ENCODE peak calls at places on chromosomes 4 and X, in six cellular contexts. V, T, D, L, W and Q are unnamed samples.

GRCh38 chrX:27883468-27884092 is 75.8 kb downstream of the MAGEB10 start:
- DNase-seq in T (no peak), W (no peak), L (peak; percentile 63), V (no peak), D (no peak), Q (no peak)

GRCh38 chrX:41445171-41445570 is 2.0 kb upstream of the NYX start:
- DNase-seq in D (no peak), T (no peak), V (no peak), L (no peak), W (no peak), Q (no peak)

GRCh38 chrX:123738378-123738955 is 5.6 kb upstream of the THOC2 start:
- DNase-seq in W (no peak), L (no peak), V (no peak), D (no peak), T (no peak), Q (no peak)

GRCh38 chr4:170884965-170885583 is 795.3 kb upstream of the AADAT start:
- DNase-seq in T (no peak), D (no peak), L (no peak), W (no peak), V (no peak), Q (no peak)

GRCh38 chrX:150934453-150934852 is 36.0 kb upstream of the CD99L2 start:
- DNase-seq in T (no peak), V (peak; percentile 2), L (peak; percentile 28), D (peak; percentile 57), W (peak; percentile 31), Q (peak; percentile 58)

GRCh38 chr4:159765402-159765801 is 662.5 kb downstream of the RAPGEF2 start:
- DNase-seq in L (no peak), W (peak; percentile 20), T (no peak), D (no peak), V (no peak), Q (no peak)

GRCh38 chrX:110218591-110218990 is 99.3 kb downstream of the AMMECR1 start:
- DNase-seq in L (no peak), T (no peak), D (peak; percentile 83), W (peak; percentile 91), V (no peak), Q (no peak)

GRCh38 chr4:107258359-107258758 is 222.2 kb upstream of the DKK2 start:
- DNase-seq in W (peak; percentile 72), L (no peak), D (peak; percentile 80), V (no peak), T (no peak), Q (peak; percentile 54)

GRCh38 chrX:11185861-11186260 is 74.7 kb downstream of the HCCS start:
- DNase-seq in D (no peak), W (no peak), V (no peak), L (no peak), T (no peak), Q (no peak)

GRCh38 chrX:152450076-152450475 is 1.0 kb downstream of the GABRA3 start:
- DNase-seq in D (no peak), V (no peak), W (no peak), T (no peak), L (no peak), Q (no peak)

GRCh38 chr4:33386761-33387160 is 2666.6 kb downstream of the PCDH7 start:
- DNase-seq in D (no peak), L (no peak), V (no peak), T (no peak), W (peak; percentile 35), Q (no peak)

GRCh38 chr4:1763070-1763549 is 30.0 kb upstream of the FGFR3 start:
- DNase-seq in V (no peak), W (no peak), L (no peak), D (no peak), T (no peak), Q (no peak)

GRCh38 chr4:992297-993110 is 700 bp downstream of the SLC26A1 start:
- DNase-seq in V (no peak), L (no peak), T (no peak), W (no peak), D (no peak), Q (no peak)

GRCh38 chr4:33060873-33061542 is 2340.8 kb downstream of the PCDH7 start:
- DNase-seq in D (peak; percentile 31), V (peak; percentile 3), T (no peak), L (peak; percentile 84), W (peak; percentile 70), Q (peak; percentile 37)

GRCh38 chr4:69800599-69800998 is 40.2 kb upstream of the SULT1B1 start:
- DNase-seq in W (peak; percentile 82), L (no peak), T (no peak), D (peak; percentile 73), V (no peak), Q (no peak)
- TF ChIP-seq CTCF in W (peak; percentile 8), L (no peak), T (no peak), D (no peak), V (no peak), Q (no peak)

GRCh38 chrX:155216179-155216939 is at the start of gene VBP1:
- DNase-seq in L (peak; percentile 94), W (peak; percentile 96), D (peak; percentile 94), V (peak; percentile 92), T (peak; percentile 81), Q (peak; percentile 94)
- TF ChIP-seq CTCF in L (peak; percentile 54), W (peak; percentile 38), D (peak; percentile 53), V (peak; percentile 26), T (peak; percentile 49), Q (peak; percentile 72)

GRCh38 chr4:80033581-80033980 is 39.4 kb downstream of the ANTXR2 start:
- DNase-seq in D (no peak), W (no peak), V (no peak), L (no peak), T (no peak), Q (no peak)
- TF ChIP-seq CTCF in D (peak; percentile 25), W (no peak), V (no peak), L (peak; percentile 20), T (no peak), Q (peak; percentile 52)

DNA sequence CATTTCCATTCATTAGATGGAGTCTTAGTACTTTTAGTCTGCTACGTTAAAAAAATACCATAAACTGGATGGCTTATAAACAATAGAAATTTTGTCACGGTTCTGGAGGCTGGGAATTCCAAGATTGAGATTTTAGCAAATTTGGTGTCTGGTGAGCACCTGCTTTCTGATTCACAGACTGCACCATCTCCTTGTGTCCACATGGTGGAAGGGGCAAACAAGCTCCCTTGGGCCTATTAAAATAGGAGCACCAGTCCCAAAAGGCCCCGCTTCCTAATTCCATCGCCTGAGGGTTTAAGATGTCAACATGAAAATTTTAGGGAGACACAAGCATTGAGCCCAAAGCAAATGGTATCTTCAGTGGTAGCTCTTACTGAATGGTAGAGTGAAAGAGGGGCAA is 120.5 kb upstream of the MAP9 start:
- DNase-seq in T (no peak), V (no peak), W (no peak), L (no peak), D (no peak), Q (no peak)
- TF ChIP-seq CTCF in T (no peak), V (no peak), W (no peak), L (peak; percentile 15), D (no peak), Q (no peak)

GRCh38 chrX:114500622-114501021 is 83.3 kb upstream of the HTR2C start:
- DNase-seq in W (no peak), D (no peak), T (no peak), L (no peak), V (no peak), Q (no peak)
- TF ChIP-seq CTCF in W (no peak), D (no peak), T (no peak), L (peak; percentile 31), V (no peak), Q (no peak)

GRCh38 chr4:89549907-89550306 is 242.3 kb upstream of the GPRIN3 start:
- DNase-seq in V (no peak), T (no peak), D (peak; percentile 41), L (no peak), W (peak; percentile 86), Q (no peak)
- TF ChIP-seq CTCF in V (no peak), T (no peak), D (no peak), L (no peak), W (no peak), Q (no peak)

GRCh38 chr4:75895744-75896314 is 6.4 kb downstream of the PPEF2 start:
- DNase-seq in D (peak; percentile 43), W (peak; percentile 45), L (peak; percentile 31), T (no peak), V (no peak), Q (no peak)
- TF ChIP-seq CTCF in D (peak; percentile 53), W (peak; percentile 61), L (peak; percentile 75), T (peak; percentile 69), V (peak; percentile 46), Q (peak; percentile 90)

GRCh38 chr4:142840516-142841123 is 5.5 kb downstream of the INPP4B start:
- DNase-seq in W (peak; percentile 79), D (peak; percentile 83), L (peak; percentile 51), V (no peak), T (no peak), Q (peak; percentile 35)
- TF ChIP-seq CTCF in W (peak; percentile 71), D (peak; percentile 72), L (peak; percentile 78), V (peak; percentile 13), T (peak; percentile 73), Q (peak; percentile 91)

DNA sequence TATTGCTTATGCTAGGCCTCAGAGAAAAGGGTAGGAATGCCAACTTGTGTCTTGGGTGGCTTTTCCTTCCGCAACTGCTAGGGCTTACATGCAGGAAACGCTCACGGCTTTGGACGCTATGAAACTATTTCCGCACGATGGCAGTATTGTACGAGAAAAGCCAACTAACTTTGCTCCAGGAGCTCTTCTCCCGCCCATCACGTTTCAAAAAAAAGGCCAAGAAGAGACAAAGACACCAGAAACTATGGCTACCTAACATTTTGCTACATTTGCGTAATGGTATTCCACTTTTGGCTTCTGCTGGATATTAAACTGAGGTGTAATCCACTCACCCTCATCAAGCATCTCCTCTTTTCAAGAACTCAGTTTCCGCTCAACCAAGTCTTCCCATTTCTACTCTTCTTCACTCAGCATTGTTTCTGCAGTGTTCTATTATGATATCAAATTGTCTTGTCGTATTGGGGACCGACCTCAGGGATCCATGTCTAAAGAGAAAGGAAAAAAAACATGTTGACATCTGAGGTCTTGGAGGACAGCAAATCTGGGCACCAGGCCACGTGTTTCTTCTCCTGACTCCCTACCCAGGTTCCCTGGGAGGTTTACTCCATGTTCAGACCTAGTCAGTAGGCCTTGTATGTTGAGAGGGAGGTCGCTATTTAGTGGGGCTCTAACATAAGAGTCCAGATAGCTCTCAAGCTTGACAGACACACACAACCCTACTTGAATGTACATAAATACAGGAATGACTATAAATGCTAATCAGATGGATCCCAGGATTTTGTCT is 239.4 kb upstream of the STK26 start:
- DNase-seq in D (peak; percentile 97), V (no peak), W (no peak), L (no peak), T (no peak), Q (no peak)
- TF ChIP-seq CTCF in D (peak; percentile 50), V (no peak), W (no peak), L (no peak), T (no peak), Q (no peak)

DNA sequence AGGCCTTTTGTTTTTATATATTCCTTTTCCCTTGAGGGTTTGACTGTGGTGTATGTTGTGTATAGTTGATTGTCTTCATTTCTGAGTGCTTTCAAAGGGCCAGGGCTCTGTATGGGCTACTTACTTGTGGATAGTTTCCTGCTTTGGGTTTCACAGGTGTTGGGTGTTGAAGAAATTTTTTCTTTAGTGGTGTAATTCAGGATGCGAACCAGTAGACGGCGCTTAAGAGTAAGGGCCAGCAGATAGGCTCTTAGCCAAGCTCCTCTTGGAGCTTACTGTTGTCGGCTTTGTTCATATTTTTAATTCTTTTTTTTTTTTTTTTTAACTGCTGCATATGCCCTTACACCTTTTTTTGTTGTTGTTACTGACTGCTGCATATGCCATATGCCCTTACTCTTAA is 276.3 kb upstream of the GALNT7 start:
- DNase-seq in W (peak; percentile 28), L (peak; percentile 15), T (no peak), V (no peak), D (peak; percentile 22), Q (no peak)
- TF ChIP-seq CTCF in W (peak; percentile 69), L (peak; percentile 71), T (no peak), V (no peak), D (peak; percentile 74), Q (peak; percentile 42)